ENCODE peak calls at places on chromosome 17, in four cellular contexts. Y, E, V and W are unnamed samples.

GRCh38 chr17:83092186-83092585 is 12.8 kb downstream of the METRNL start:
- DNase-seq in Y (no peak), E (no peak), V (no peak), W (no peak)

GRCh38 chr17:4003501-4004421 is 39.5 kb upstream of the ATP2A3 start:
- DNase-seq in Y (no peak), E (no peak), V (peak; percentile 54), W (no peak)

GRCh38 chr17:68777243-68777855 is 176.2 kb upstream of the FAM20A start:
- DNase-seq in Y (peak; percentile 75), E (peak; percentile 51), V (peak; percentile 67), W (no peak)

GRCh38 chr17:57739402-57740224 is 5.5 kb downstream of the CCDC182 start:
- DNase-seq in Y (peak; percentile 59), E (peak; percentile 61), V (no peak), W (no peak)

GRCh38 chr17:78484300-78485159 is 92.7 kb downstream of the DNAH17 start:
- DNase-seq in Y (no peak), E (peak; percentile 22), V (no peak), W (peak; percentile 71)

GRCh38 chr17:2174048-2174447 is 119.1 kb downstream of the HIC1 start:
- DNase-seq in Y (no peak), E (no peak), V (no peak), W (no peak)

GRCh38 chr17:11682646-11683045 is 84.4 kb downstream of the DNAH9 start:
- DNase-seq in Y (no peak), E (no peak), V (no peak), W (no peak)

GRCh38 chr17:7041607-7042506 is 2.0 kb downstream of the SLC16A11 start:
- DNase-seq in Y (no peak), E (no peak), V (no peak), W (no peak)

GRCh38 chr17:32596666-32597065 is 109.9 kb downstream of the CDK5R1 start:
- DNase-seq in Y (no peak), E (no peak), V (no peak), W (no peak)

GRCh38 chr17:48488548-48489106 is 42.2 kb downstream of the HOXB1 start:
- DNase-seq in Y (no peak), E (no peak), V (no peak), W (no peak)

GRCh38 chr17:70624208-70624607 is 454.9 kb downstream of the KCNJ2 start:
- DNase-seq in Y (no peak), E (no peak), V (no peak), W (no peak)

GRCh38 chr17:67477687-67478086 is 100.6 kb downstream of the PITPNC1 start:
- DNase-seq in Y (peak; percentile 24), E (peak; percentile 43), V (no peak), W (no peak)

GRCh38 chr17:309361-309888 is 43.2 kb downstream of the RPH3AL start:
- DNase-seq in Y (no peak), E (no peak), V (no peak), W (no peak)

GRCh38 chr17:80691784-80692183 is 147.1 kb downstream of the RPTOR start:
- DNase-seq in Y (no peak), E (no peak), V (no peak), W (no peak)

GRCh38 chr17:4818276-4818675 is 11.3 kb downstream of the PLD2 start:
- DNase-seq in Y (no peak), E (no peak), V (no peak), W (no peak)

GRCh38 chr17:71613996-71614395 is 506.8 kb upstream of the SOX9 start:
- DNase-seq in Y (no peak), E (no peak), V (no peak), W (no peak)

GRCh38 chr17:42268236-42268635 is 8.0 kb downstream of the STAT5B start:
- DNase-seq in Y (no peak), E (no peak), V (no peak), W (no peak)

GRCh38 chr17:42270596-42270995 is 5.6 kb downstream of the STAT5B start:
- DNase-seq in Y (no peak), E (no peak), V (no peak), W (no peak)

GRCh38 chr17:42266462-42266861 is 9.7 kb downstream of the STAT5B start:
- DNase-seq in Y (no peak), E (no peak), V (no peak), W (no peak)

GRCh38 chr17:42270175-42270545 is 6.0 kb downstream of the STAT5B start:
- DNase-seq in Y (no peak), E (no peak), V (no peak), W (no peak)

DNA sequence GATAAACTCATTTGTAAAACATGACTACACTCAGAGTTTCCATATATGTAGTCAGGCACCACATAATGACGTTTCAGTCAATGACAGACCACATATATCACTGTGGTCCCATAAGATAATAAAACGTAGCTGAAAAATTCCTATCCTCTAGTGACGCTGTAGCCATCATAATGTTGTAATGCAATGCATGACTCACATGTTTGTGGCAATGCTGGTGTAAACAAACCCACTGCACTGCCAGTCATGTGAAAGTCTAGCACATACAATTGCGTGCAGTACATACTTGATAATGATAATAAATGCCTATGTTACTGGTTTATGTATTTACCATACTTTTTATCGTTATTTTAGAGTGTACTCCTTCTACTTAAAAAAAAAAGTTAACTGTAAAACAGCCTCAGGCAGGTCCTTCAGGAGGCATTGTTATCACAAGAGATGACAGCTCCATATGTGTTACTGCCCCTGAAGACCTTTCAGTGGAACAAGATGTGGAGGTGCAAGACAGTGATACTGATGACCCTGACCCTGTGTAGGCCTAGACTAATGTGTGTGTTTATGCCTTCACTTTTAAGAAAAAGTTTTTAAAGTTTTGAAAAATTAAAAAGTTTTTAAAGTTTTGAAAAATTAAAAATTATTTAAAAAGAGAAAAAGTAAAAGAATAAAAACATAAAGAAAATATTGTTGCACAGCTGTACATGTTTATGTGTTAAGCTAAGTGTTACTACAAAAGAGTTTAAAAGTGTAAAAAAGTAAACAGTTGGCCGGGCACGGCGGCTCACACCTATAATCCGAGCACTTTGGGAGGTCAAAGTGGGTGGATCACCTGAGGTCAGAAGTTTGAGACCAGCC is 9.0 kb downstream of the STAT5B start:
- DNase-seq in Y (peak; percentile 81), E (peak; percentile 76), V (no peak), W (no peak)
- TF ChIP-seq CTCF in Y (no peak), E (no peak), V (no peak), W (no peak)

GRCh38 chr17:59962739-59963318 is 1.7 kb downstream of the RNFT1 start:
- DNase-seq in Y (no peak), E (no peak), V (no peak), W (no peak)

GRCh38 chr17:59963738-59964454 is 644 bp downstream of the RNFT1 start:
- DNase-seq in Y (peak; percentile 45), E (no peak), V (no peak), W (peak; percentile 37)

DNA sequence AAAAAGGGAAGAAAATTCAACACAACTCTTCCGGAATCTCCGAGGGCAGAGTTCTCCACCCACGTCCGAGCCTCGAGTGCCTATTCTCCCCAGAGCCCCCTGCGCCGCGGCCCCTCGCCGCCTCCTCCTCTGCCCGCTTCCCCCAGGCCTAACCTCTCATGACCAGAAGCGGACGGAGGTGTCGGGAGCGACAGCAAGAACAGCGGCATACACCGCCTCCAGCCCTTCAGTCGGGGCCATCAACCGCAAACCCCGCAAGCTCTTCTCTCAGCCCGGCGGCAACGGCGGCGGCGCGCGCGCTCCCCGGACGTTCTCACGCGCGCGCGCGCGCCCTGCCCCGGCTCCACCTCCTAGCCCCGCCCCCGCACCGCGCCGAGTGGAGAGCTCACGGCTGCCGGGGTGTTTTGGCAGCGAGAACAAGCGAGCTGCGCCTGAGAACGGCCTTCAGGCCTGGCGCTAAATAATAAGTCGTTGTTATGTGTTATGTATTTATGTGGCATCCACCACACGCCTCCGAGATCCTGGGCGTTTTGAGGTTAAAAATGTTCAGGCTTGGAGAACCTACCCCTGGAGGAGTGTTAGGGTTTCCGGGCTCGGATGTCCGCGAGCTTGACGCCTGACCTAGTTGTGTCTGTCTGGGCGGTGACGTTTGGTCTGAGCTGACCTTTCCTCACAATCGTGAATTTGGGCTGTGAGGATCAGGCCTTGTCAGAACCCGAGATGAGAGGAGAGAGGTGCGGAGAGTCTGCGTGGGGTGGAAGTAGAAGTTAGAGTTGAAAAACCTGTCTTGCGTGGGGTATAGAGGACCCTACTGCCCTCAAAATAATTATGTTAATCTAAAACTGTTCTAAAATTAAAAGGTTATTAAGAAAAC is at the start of gene RNFT1:
- DNase-seq in Y (peak; percentile 88), E (peak; percentile 72), V (peak; percentile 93), W (peak; percentile 77)
- TF ChIP-seq CTCF in Y (no peak), E (no peak), V (no peak), W (no peak)

GRCh38 chr17:49841548-49841947 is 6.3 kb downstream of the TAC4 start:
- DNase-seq in Y (no peak), E (no peak), V (no peak), W (no peak)
- TF ChIP-seq CTCF in Y (no peak), E (peak; percentile 37), V (no peak), W (no peak)

GRCh38 chr17:9529033-9529748 is 46.4 kb downstream of the STX8 start:
- DNase-seq in Y (peak; percentile 36), E (no peak), V (no peak), W (no peak)
- TF ChIP-seq CTCF in Y (peak; percentile 36), E (peak; percentile 58), V (peak; percentile 36), W (peak; percentile 52)

GRCh38 chr17:35312790-35313711 is 60.4 kb downstream of the SLFN11 start:
- DNase-seq in Y (peak; percentile 77), E (peak; percentile 37), V (peak; percentile 49), W (no peak)
- TF ChIP-seq CTCF in Y (peak; percentile 77), E (peak; percentile 83), V (peak; percentile 80), W (peak; percentile 82)

GRCh38 chr17:62981933-62982332 is 15.9 kb downstream of the TANC2 start:
- DNase-seq in Y (no peak), E (no peak), V (no peak), W (no peak)

GRCh38 chr17:62984801-62985200 is 18.8 kb downstream of the TANC2 start:
- DNase-seq in Y (no peak), E (no peak), V (no peak), W (no peak)

GRCh38 chr17:62986549-62986948 is 20.5 kb downstream of the TANC2 start:
- DNase-seq in Y (no peak), E (no peak), V (no peak), W (no peak)

GRCh38 chr17:62987136-62987535 is 21.1 kb downstream of the TANC2 start:
- DNase-seq in Y (no peak), E (no peak), V (no peak), W (no peak)
- TF ChIP-seq CTCF in Y (peak; percentile 19), E (peak; percentile 74), V (no peak), W (peak; percentile 48)

GRCh38 chr17:27206447-27206846 is 87.5 kb upstream of the WSB1 start:
- DNase-seq in Y (peak; percentile 21), E (peak; percentile 23), V (no peak), W (no peak)
- TF ChIP-seq CTCF in Y (no peak), E (peak; percentile 76), V (no peak), W (peak; percentile 33)

GRCh38 chr17:60164697-60165096 is 14.9 kb downstream of the CA4 start:
- DNase-seq in Y (no peak), E (no peak), V (no peak), W (no peak)

GRCh38 chr17:60165223-60165622 is 15.4 kb downstream of the CA4 start:
- DNase-seq in Y (no peak), E (no peak), V (no peak), W (no peak)

GRCh38 chr17:60161598-60162330 is 12.0 kb downstream of the CA4 start:
- DNase-seq in Y (no peak), E (no peak), V (no peak), W (no peak)

GRCh38 chr17:60164164-60164563 is 14.4 kb downstream of the CA4 start:
- DNase-seq in Y (no peak), E (no peak), V (no peak), W (no peak)

GRCh38 chr17:60163108-60163784 is 13.5 kb downstream of the CA4 start:
- DNase-seq in Y (no peak), E (no peak), V (peak; percentile 57), W (no peak)
- TF ChIP-seq CTCF in Y (no peak), E (peak; percentile 34), V (peak; percentile 6), W (no peak)